ENCODE peak calls at places on chromosomes 3 and 15, in ten cellular contexts. P is heart right ventricle, H is A549, A is iPS DF 6.9, D is testis, W is neuronal stem cell, S is HepG2, L is kidney, Z is pancreas, E is endodermal cell. X is an unnamed sample. For H3K4me1 and H3K9me3, the result is how much of the 10 kb centered on the place peaks cover.

GRCh38 chr3:85838921-85839320 is 880.1 kb downstream of the CADM2 start:
- DNase-seq in P (no peak), H (no peak), A (no peak), D (no peak), W (no peak), S (no peak), L (no peak), Z (no peak), E (no peak), X (no peak)

GRCh38 chr3:170697803-170698350 is 112.0 kb upstream of the SLC7A14 start:
- DNase-seq in P (no peak), H (no peak), A (no peak), D (no peak), W (no peak), S (no peak), L (no peak), Z (no peak), E (peak), X (no peak)

GRCh38 chr3:113243846-113244245 is 32.5 kb downstream of the BOC start:
- DNase-seq in P (no peak), H (no peak), A (no peak), D (no peak), W (no peak), S (no peak), L (no peak), Z (no peak), E (no peak), X (no peak)

GRCh38 chr15:58179206-58179605 is 41.0 kb downstream of the AQP9 start:
- DNase-seq in P (no peak), H (no peak), A (no peak), D (no peak), W (no peak), S (no peak), L (no peak), Z (no peak), E (no peak), X (no peak)

GRCh38 chr15:78061963-78062427 is 15.5 kb downstream of the TBC1D2B start:
- DNase-seq in P (no peak), H (no peak), A (no peak), D (peak), W (no peak), S (no peak), L (peak), Z (no peak), E (no peak), X (no peak)

GRCh38 chr3:55692958-55693558 is 206.0 kb upstream of the WNT5A start:
- DNase-seq in P (no peak), H (no peak), A (no peak), D (no peak), W (no peak), S (no peak), L (no peak), Z (no peak), E (no peak), X (no peak)

GRCh38 chr3:13543251-13543650 is 5.7 kb upstream of the FBLN2 start:
- DNase-seq in P (peak), H (peak), A (no peak), D (peak), W (no peak), S (no peak), L (peak), Z (no peak), E (peak), X (no peak)

GRCh38 chr15:59779110-59779509 is 90.0 kb upstream of the BNIP2 start:
- DNase-seq in P (no peak), H (no peak), A (no peak), D (no peak), W (no peak), S (no peak), L (no peak), Z (no peak), E (no peak), X (no peak)

GRCh38 chr15:40937762-40938529 is 8.8 kb downstream of the DLL4 start:
- DNase-seq in P (peak), H (peak), A (no peak), D (peak), W (no peak), S (no peak), L (no peak), Z (peak), E (peak), X (no peak)

GRCh38 chr3:155416500-155417118 is 123.1 kb upstream of the STRIT1 start:
- DNase-seq in P (no peak), H (peak), A (no peak), D (no peak), W (no peak), S (no peak), L (no peak), Z (no peak), E (no peak), X (no peak)

GRCh38 chr15:50049871-50050270 is 69.2 kb downstream of the ATP8B4 start:
- DNase-seq in P (no peak), H (peak), A (no peak), D (no peak), W (no peak), S (no peak), L (no peak), Z (no peak), E (no peak), X (no peak)

GRCh38 chr3:68972358-68972979 is 40.1 kb upstream of the TAFA4 start:
- DNase-seq in P (peak), H (peak), A (peak), D (peak), W (peak), S (peak), L (no peak), Z (peak), E (peak), X (peak)

GRCh38 chr3:87203807-87204206 is 23.3 kb upstream of the CHMP2B start:
- DNase-seq in P (no peak), H (no peak), A (no peak), D (no peak), W (no peak), S (no peak), L (no peak), Z (no peak), E (no peak), X (no peak)

GRCh38 chr15:46708226-46708625 is 1009.1 kb upstream of the SEMA6D start:
- DNase-seq in P (no peak), H (no peak), A (no peak), D (no peak), W (no peak), S (no peak), L (no peak), Z (no peak), E (no peak), X (no peak)

GRCh38 chr3:39141211-39141995 is 12.0 kb downstream of the CSRNP1 start:
- DNase-seq in P (peak), H (no peak), A (no peak), D (no peak), W (no peak), S (no peak), L (peak), Z (peak), E (peak), X (no peak)

GRCh38 chr3:123332124-123332641 is 116.7 kb downstream of the ADCY5 start:
- DNase-seq in P (no peak), H (no peak), A (no peak), D (no peak), W (no peak), S (no peak), L (peak), Z (peak), E (no peak), X (no peak)

GRCh38 chr3:14174483-14174882 is 3.9 kb downstream of the XPC start:
- DNase-seq in P (no peak), H (no peak), A (no peak), D (no peak), W (no peak), S (no peak), L (no peak), Z (no peak), E (no peak), X (no peak)

GRCh38 chr3:169455472-169455871 is 208.0 kb downstream of the MECOM start:
- DNase-seq in P (no peak), H (no peak), A (no peak), D (no peak), W (no peak), S (no peak), L (no peak), Z (no peak), E (no peak), X (no peak)

GRCh38 chr15:85763157-85763556 is 31.6 kb downstream of the KLHL25 start:
- DNase-seq in P (peak), H (no peak), A (no peak), D (no peak), W (no peak), S (no peak), L (peak), Z (no peak), E (no peak), X (no peak)

GRCh38 chr15:31489801-31490646 is 163.4 kb downstream of the KLF13 start:
- DNase-seq in P (no peak), H (peak), A (no peak), D (peak), W (no peak), S (peak), L (peak), Z (no peak), E (peak), X (peak)

GRCh38 chr3:84836961-84837360 is 121.8 kb upstream of the CADM2 start:
- DNase-seq in P (no peak), H (no peak), A (peak), D (no peak), W (no peak), S (no peak), L (no peak), Z (peak), E (peak), X (no peak)

GRCh38 chr15:48866141-48866563 is 11.8 kb upstream of the EID1 start:
- DNase-seq in P (no peak), H (no peak), A (no peak), D (no peak), W (no peak), S (no peak), L (no peak), Z (no peak), E (no peak), X (no peak)

GRCh38 chr3:109532257-109533216 is 195.2 kb upstream of the DPPA4 start:
- DNase-seq in P (no peak), H (peak), A (peak), D (peak), W (peak), S (peak), L (no peak), Z (no peak), E (peak), X (peak)

GRCh38 chr3:188905991-188906635 is 265.7 kb upstream of the TPRG1 start:
- DNase-seq in P (no peak), H (no peak), A (no peak), D (peak), W (no peak), S (no peak), L (no peak), Z (no peak), E (no peak), X (no peak)

GRCh38 chr15:55721554-55722185 is 21.3 kb downstream of the PRTG start:
- DNase-seq in P (no peak), H (no peak), A (no peak), D (no peak), W (no peak), S (no peak), L (no peak), Z (no peak), E (no peak), X (no peak)

GRCh38 chr15:39918688-39919385 is 1.2 kb downstream of the GPR176 start:
- DNase-seq in P (no peak), H (no peak), A (no peak), D (no peak), W (no peak), S (no peak), L (no peak), Z (no peak), E (no peak), X (no peak)

GRCh38 chr3:123412076-123412475 is 36.8 kb downstream of the ADCY5 start:
- DNase-seq in P (no peak), H (no peak), A (no peak), D (no peak), W (no peak), S (no peak), L (peak), Z (no peak), E (peak), X (no peak)

GRCh38 chr3:71011565-71012287 is 571.8 kb downstream of the FOXP1 start:
- DNase-seq in P (no peak), H (no peak), A (no peak), D (no peak), W (no peak), S (no peak), L (no peak), Z (no peak), E (no peak), X (peak)

GRCh38 chr3:61114316-61114953 is 136.8 kb downstream of the FHIT start:
- DNase-seq in P (no peak), H (no peak), A (no peak), D (no peak), W (no peak), S (no peak), L (no peak), Z (no peak), E (no peak), X (no peak)

GRCh38 chr3:30646961-30647752 is 40.8 kb downstream of the TGFBR2 start:
- DNase-seq in P (no peak), H (no peak), A (no peak), D (no peak), W (no peak), S (no peak), L (no peak), Z (no peak), E (no peak), X (no peak)

GRCh38 chr15:48865387-48866079 is 12.4 kb upstream of the EID1 start:
- DNase-seq in P (no peak), H (no peak), A (no peak), D (no peak), W (no peak), S (no peak), L (no peak), Z (no peak), E (peak), X (no peak)

GRCh38 chr3:172892158-172892557 is 141.6 kb downstream of the ECT2 start:
- DNase-seq in P (no peak), H (no peak), A (no peak), D (no peak), W (no peak), S (no peak), L (no peak), Z (no peak), E (no peak), X (no peak)

GRCh38 chr3:142275856-142276255 is 50.5 kb upstream of the GK5 start:
- DNase-seq in P (no peak), H (no peak), A (no peak), D (no peak), W (no peak), S (no peak), L (no peak), Z (no peak), E (no peak), X (no peak)

GRCh38 chr3:147392083-147392916 is 14.0 kb downstream of the ZIC4 start:
- DNase-seq in P (no peak), H (no peak), A (no peak), D (peak), W (peak), S (no peak), L (no peak), Z (peak), E (peak), X (no peak)

GRCh38 chr15:50798684-50799083 is 33.2 kb upstream of the SPPL2A start:
- DNase-seq in P (no peak), H (peak), A (no peak), D (no peak), W (no peak), S (no peak), L (no peak), Z (no peak), E (no peak), X (no peak)

GRCh38 chr15:71116942-71117341 is 1.7 kb downstream of the THSD4 start:
- DNase-seq in P (peak), H (peak), A (no peak), D (no peak), W (no peak), S (no peak), L (no peak), Z (no peak), E (no peak), X (no peak)

GRCh38 chr15:71115567-71116351 is 488 bp downstream of the THSD4 start:
- DNase-seq in P (peak), H (peak), A (no peak), D (peak), W (no peak), S (no peak), L (peak), Z (peak), E (peak), X (no peak)

GRCh38 chr15:71114066-71114680 is 1.1 kb upstream of the THSD4 start:
- DNase-seq in P (no peak), H (peak), A (no peak), D (no peak), W (no peak), S (no peak), L (no peak), Z (no peak), E (peak), X (no peak)

GRCh38 chr15:71116366-71116765 is 1.1 kb downstream of the THSD4 start:
- DNase-seq in P (no peak), H (no peak), A (no peak), D (no peak), W (no peak), S (no peak), L (no peak), Z (no peak), E (no peak), X (no peak)

DNA sequence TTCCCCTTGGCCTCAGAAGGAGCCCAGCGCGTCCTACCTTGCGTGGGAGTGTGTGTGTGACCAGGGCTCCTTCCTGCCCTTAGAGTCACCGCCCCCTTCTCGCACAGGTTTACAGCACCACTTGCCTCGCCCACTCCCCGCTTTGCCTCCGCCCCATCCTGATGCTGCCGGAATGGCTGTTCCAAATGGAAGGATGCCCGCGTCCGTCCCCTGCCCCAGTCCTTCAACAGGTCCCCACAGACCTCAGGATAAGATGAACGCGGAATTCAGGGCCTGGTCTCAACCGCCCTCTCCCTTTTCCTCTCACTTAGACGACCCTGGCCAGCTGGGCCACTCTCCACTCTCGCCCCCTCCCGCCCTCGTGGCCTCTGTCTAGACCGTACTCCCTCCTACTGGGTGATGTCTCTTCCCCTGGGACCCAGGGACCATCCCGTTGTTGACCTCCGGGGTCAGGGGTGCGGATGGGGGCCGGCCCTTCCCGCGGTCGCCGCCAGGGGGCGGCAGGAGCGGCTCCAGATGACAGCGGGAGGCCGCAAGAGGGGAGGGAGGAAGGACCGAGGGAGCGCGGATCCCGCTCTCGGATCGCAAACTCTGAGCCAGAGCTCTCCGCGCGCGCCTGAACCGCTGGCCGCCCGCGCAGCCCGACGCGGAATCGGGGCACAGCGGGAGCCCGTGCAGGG is at the start of gene THSD4:
- DNase-seq in P (peak), H (peak), A (peak), D (peak), W (peak), S (peak), L (peak), Z (peak), E (peak), X (peak)
- H3K27ac ChIP-seq in P (peak), H (peak), A (no peak), D (peak), W (no peak), S (no peak), L (peak), Z (peak), E (no peak), X (no peak)

GRCh38 chr15:67068724-67069400 is 3.5 kb downstream of the SMAD3 start:
- DNase-seq in P (no peak), H (no peak), A (no peak), D (no peak), W (no peak), S (no peak), L (no peak), Z (no peak), E (no peak), X (peak)

GRCh38 chr15:67070892-67071664 is 5.7 kb downstream of the SMAD3 start:
- DNase-seq in P (no peak), H (no peak), A (no peak), D (no peak), W (no peak), S (no peak), L (no peak), Z (no peak), E (peak), X (no peak)

GRCh38 chr15:67067930-67068542 is 2.6 kb downstream of the SMAD3 start:
- DNase-seq in P (no peak), H (no peak), A (no peak), D (no peak), W (no peak), S (no peak), L (no peak), Z (no peak), E (no peak), X (no peak)

GRCh38 chr15:67072442-67072841 is 7.0 kb downstream of the SMAD3 start:
- DNase-seq in P (no peak), H (peak), A (no peak), D (no peak), W (no peak), S (no peak), L (no peak), Z (no peak), E (no peak), X (no peak)

GRCh38 chr15:67070150-67070549 is 4.7 kb downstream of the SMAD3 start:
- DNase-seq in P (no peak), H (no peak), A (no peak), D (no peak), W (no peak), S (no peak), L (no peak), Z (no peak), E (no peak), X (no peak)
- H3K4me1 ChIP-seq in P (under half), H (half or more), A (under half), D (under half), W (under half), S (half or more), L (under half), Z (under half), E (under half), X (half or more)

GRCh38 chr3:197154-197855 is 742 bp downstream of the CHL1 start:
- DNase-seq in P (peak), H (no peak), A (no peak), D (peak), W (peak), S (no peak), L (peak), Z (peak), E (peak), X (no peak)

GRCh38 chr3:194421-194820 is 2.1 kb upstream of the CHL1 start:
- DNase-seq in P (no peak), H (no peak), A (no peak), D (no peak), W (no peak), S (no peak), L (no peak), Z (no peak), E (peak), X (no peak)

GRCh38 chr3:196322-197153 is at the start of gene CHL1:
- DNase-seq in P (peak), H (no peak), A (no peak), D (peak), W (peak), S (no peak), L (peak), Z (no peak), E (peak), X (no peak)

GRCh38 chr3:194006-194405 is 2.6 kb upstream of the CHL1 start:
- DNase-seq in P (no peak), H (no peak), A (no peak), D (no peak), W (no peak), S (no peak), L (no peak), Z (no peak), E (no peak), X (no peak)

GRCh38 chr3:195662-196061 is 901 bp upstream of the CHL1 start:
- DNase-seq in P (no peak), H (no peak), A (no peak), D (no peak), W (no peak), S (no peak), L (no peak), Z (no peak), E (peak), X (no peak)
- H3K9me3 ChIP-seq in P (under half), H (under half), A (under half), D (under half), W (under half), S (under half), L (under half), Z (under half), E (half or more), X (under half)

GRCh38 chr3:195251336-195252065 is 19.5 kb downstream of the XXYLT1 start:
- DNase-seq in P (no peak), H (no peak), A (no peak), D (no peak), W (no peak), S (no peak), L (no peak), Z (no peak), E (peak), X (no peak)

GRCh38 chr3:195249858-195250464 is 21.0 kb downstream of the XXYLT1 start:
- DNase-seq in P (no peak), H (no peak), A (no peak), D (peak), W (no peak), S (no peak), L (no peak), Z (no peak), E (peak), X (no peak)

GRCh38 chr3:195248281-195248680 is 22.7 kb downstream of the XXYLT1 start:
- DNase-seq in P (no peak), H (no peak), A (no peak), D (peak), W (no peak), S (no peak), L (no peak), Z (no peak), E (peak), X (no peak)

GRCh38 chr3:195249057-195249770 is 21.7 kb downstream of the XXYLT1 start:
- DNase-seq in P (no peak), H (no peak), A (no peak), D (peak), W (no peak), S (no peak), L (no peak), Z (no peak), E (peak), X (no peak)

GRCh38 chr3:195250473-195251251 is 20.3 kb downstream of the XXYLT1 start:
- DNase-seq in P (no peak), H (no peak), A (no peak), D (peak), W (no peak), S (no peak), L (no peak), Z (no peak), E (peak), X (peak)
- H3K27ac ChIP-seq in P (no peak), H (no peak), A (no peak), D (no peak), W (no peak), S (no peak), L (no peak), Z (no peak), E (peak), X (no peak)